ENCODE peak calls at places on chromosomes 7 and 10, in seven cellular contexts. Y is foreskin fibroblast; A is colonic mucosa; Q is glutamatergic neuron; V is fibroblast of pulmonary artery; U is Calu3; M is activated CD4-positive, alpha-beta T cell treated with anti-CD3 and anti-CD28 coated beads, Interleukin-2, amount 50 U/mL, for 48 hours. R is an unnamed sample.

GRCh38 chr10:124864421-124865193 is 63.0 kb downstream of the ABRAXAS2 start:
- DNase-seq in Q (no peak), U (peak; percentile 85), Y (peak; percentile 17), V (no peak), M (no peak), A (peak; percentile 74), R (peak; percentile 11)

GRCh38 chr10:95096143-95096542 is 26.8 kb upstream of the CYP2C8 start:
- DNase-seq in M (no peak), Q (no peak), Y (no peak), V (no peak), A (peak; percentile 72), U (no peak), R (no peak)

GRCh38 chr7:55439627-55440026 is 74.5 kb downstream of the LANCL2 start:
- DNase-seq in U (no peak), Y (peak; percentile 71), V (no peak), A (no peak), M (no peak), Q (no peak), R (no peak)

GRCh38 chr10:69952069-69952800 is 100.4 kb upstream of the MACROH2A2 start:
- DNase-seq in Y (no peak), Q (no peak), M (no peak), U (no peak), A (no peak), V (no peak), R (no peak)

GRCh38 chr7:55405856-55406541 is 40.9 kb downstream of the LANCL2 start:
- DNase-seq in A (no peak), V (no peak), Q (no peak), M (no peak), U (no peak), Y (no peak), R (no peak)

GRCh38 chr7:1558181-1558811 is 2.3 kb upstream of the TMEM184A start:
- DNase-seq in U (no peak), Y (peak; percentile 61), M (no peak), Q (peak; percentile 69), A (no peak), V (no peak), R (no peak)

GRCh38 chr7:92754756-92755581 is 81.4 kb downstream of the CDK6 start:
- DNase-seq in Y (peak; percentile 65), A (no peak), Q (peak; percentile 34), U (no peak), V (no peak), M (no peak), R (no peak)

GRCh38 chr7:82598958-82599357 is 155.4 kb upstream of the CACNA2D1 start:
- DNase-seq in A (no peak), Q (no peak), Y (peak; percentile 80), M (no peak), V (peak; percentile 79), U (no peak), R (no peak)

GRCh38 chr7:18667466-18667865 is 171.9 kb downstream of the HDAC9 start:
- DNase-seq in M (no peak), Y (peak; percentile 69), A (no peak), U (peak; percentile 7), Q (no peak), V (peak; percentile 90), R (no peak)

GRCh38 chr10:129466703-129467345 is at the start of gene MGMT:
- DNase-seq in M (peak; percentile 99), A (peak; percentile 98), V (peak; percentile 85), U (peak; percentile 78), Y (peak; percentile 92), Q (peak; percentile 95), R (no peak)

GRCh38 chr10:94103902-94104301 is 110.2 kb downstream of the PLCE1 start:
- DNase-seq in A (no peak), U (no peak), V (peak; percentile 55), Q (no peak), Y (peak; percentile 79), M (no peak), R (no peak)

GRCh38 chr7:78326189-78326588 is 527.6 kb downstream of the PHTF2 start:
- DNase-seq in Y (peak; percentile 34), U (no peak), Q (no peak), V (peak; percentile 1), A (no peak), M (no peak), R (no peak)

GRCh38 chr7:22430457-22430856 is 69.5 kb downstream of the STEAP1B start:
- DNase-seq in Q (no peak), Y (peak; percentile 60), A (no peak), V (peak; percentile 59), M (no peak), U (no peak), R (no peak)

GRCh38 chr10:42645103-42645502 is 6.7 kb upstream of the ZNF33B start:
- DNase-seq in M (no peak), Y (no peak), Q (no peak), A (no peak), V (peak; percentile 47), U (no peak), R (no peak)

GRCh38 chr7:4931932-4932331 is 27.1 kb downstream of the MMD2 start:
- DNase-seq in Y (peak; percentile 12), M (peak; percentile 3), A (no peak), Q (peak; percentile 34), V (no peak), U (peak; percentile 94), R (peak; percentile 78)

GRCh38 chr10:22740180-22740579 is 25.8 kb upstream of the PIP4K2A start:
- DNase-seq in U (no peak), V (peak; percentile 14), A (no peak), M (no peak), Q (no peak), Y (peak; percentile 53), R (no peak)

GRCh38 chr7:140911746-140912145 is 13.0 kb downstream of the BRAF start:
- DNase-seq in V (no peak), U (no peak), A (no peak), Q (no peak), M (no peak), Y (no peak), R (no peak)

GRCh38 chr10:50325449-50326188 is 74.3 kb upstream of the ASAH2 start:
- DNase-seq in M (peak; percentile 5), Q (no peak), U (peak; percentile 39), A (no peak), V (peak; percentile 96), Y (peak; percentile 94), R (no peak)

GRCh38 chr7:27237735-27238334 is 4.8 kb upstream of the EVX1 start:
- DNase-seq in A (no peak), V (no peak), Q (no peak), U (no peak), M (no peak), Y (peak; percentile 53), R (no peak)

GRCh38 chr10:96622330-96622729 is 35.5 kb upstream of the TM9SF3 start:
- DNase-seq in U (no peak), V (no peak), M (no peak), A (no peak), Q (no peak), Y (no peak), R (no peak)

GRCh38 chr10:109183366-109183765 is 739.9 kb downstream of the XPNPEP1 start:
- DNase-seq in Q (no peak), Y (peak; percentile 56), U (no peak), V (peak; percentile 52), A (no peak), M (no peak), R (no peak)